ENCODE peak calls at places on chromosomes 4 and X, in eight cellular contexts. V, D, Q, B, G, X, W and T are unnamed samples.

GRCh38 chrX:78708171-78708570 is 39.3 kb upstream of the LPAR4 start:
- DNase-seq in D (peak), Q (no peak), B (no peak), W (no peak), X (peak), V (peak), G (no peak), T (no peak)

GRCh38 chr4:145619639-145619996 is 433 bp downstream of the MMAA start:
- DNase-seq in V (peak), D (peak), Q (peak), B (peak), X (no peak), W (peak), G (peak), T (peak)

GRCh38 chrX:95346854-95347253 is 1337.8 kb upstream of the DIAPH2 start:
- DNase-seq in Q (no peak), G (no peak), B (no peak), V (no peak), W (no peak), X (no peak), D (peak), T (no peak)

GRCh38 chr4:101018836-101019235 is 328.5 kb downstream of the PPP3CA start:
- DNase-seq in X (no peak), B (no peak), D (no peak), W (no peak), Q (no peak), G (no peak), V (no peak), T (no peak)

GRCh38 chr4:183657564-183657963 is 1.4 kb downstream of the RWDD4 start:
- DNase-seq in G (no peak), X (no peak), Q (no peak), W (no peak), V (no peak), B (no peak), D (peak), T (no peak)

GRCh38 chr4:97027989-97028388 is 1115.3 kb downstream of the STPG2 start:
- DNase-seq in V (no peak), G (no peak), Q (no peak), D (no peak), X (no peak), B (no peak), W (no peak), T (no peak)

GRCh38 chrX:2732076-2732475 is 19.8 kb upstream of the XG start:
- DNase-seq in X (no peak), G (no peak), W (no peak), B (no peak), D (no peak), Q (no peak), V (no peak), T (no peak)

GRCh38 chr4:57148831-57149230 is 38.6 kb upstream of the IGFBP7 start:
- DNase-seq in W (no peak), G (no peak), Q (no peak), D (peak), B (no peak), X (no peak), V (no peak), T (no peak)

GRCh38 chr4:181219783-181220416 is 1023.3 kb upstream of the TENM3 start:
- DNase-seq in V (no peak), W (no peak), X (no peak), G (no peak), B (no peak), Q (no peak), D (no peak), T (no peak)

GRCh38 chr4:107220976-107221375 is 184.9 kb upstream of the DKK2 start:
- DNase-seq in G (no peak), D (peak), W (no peak), X (no peak), V (no peak), Q (no peak), B (no peak), T (no peak)

GRCh38 chr4:155676430-155676825 is 9.8 kb downstream of the GUCY1A1 start:
- DNase-seq in G (no peak), V (no peak), B (no peak), W (no peak), X (no peak), Q (no peak), D (no peak), T (no peak)

GRCh38 chrX:130799393-130799792 is 103.6 kb downstream of the ENOX2 start:
- DNase-seq in G (no peak), W (no peak), V (no peak), D (peak), X (no peak), Q (no peak), B (no peak), T (no peak)

GRCh38 chr4:122364700-122365404 is 14.0 kb upstream of the ADAD1 start:
- DNase-seq in X (no peak), Q (no peak), W (no peak), V (peak), D (no peak), G (no peak), B (no peak), T (no peak)

DNA sequence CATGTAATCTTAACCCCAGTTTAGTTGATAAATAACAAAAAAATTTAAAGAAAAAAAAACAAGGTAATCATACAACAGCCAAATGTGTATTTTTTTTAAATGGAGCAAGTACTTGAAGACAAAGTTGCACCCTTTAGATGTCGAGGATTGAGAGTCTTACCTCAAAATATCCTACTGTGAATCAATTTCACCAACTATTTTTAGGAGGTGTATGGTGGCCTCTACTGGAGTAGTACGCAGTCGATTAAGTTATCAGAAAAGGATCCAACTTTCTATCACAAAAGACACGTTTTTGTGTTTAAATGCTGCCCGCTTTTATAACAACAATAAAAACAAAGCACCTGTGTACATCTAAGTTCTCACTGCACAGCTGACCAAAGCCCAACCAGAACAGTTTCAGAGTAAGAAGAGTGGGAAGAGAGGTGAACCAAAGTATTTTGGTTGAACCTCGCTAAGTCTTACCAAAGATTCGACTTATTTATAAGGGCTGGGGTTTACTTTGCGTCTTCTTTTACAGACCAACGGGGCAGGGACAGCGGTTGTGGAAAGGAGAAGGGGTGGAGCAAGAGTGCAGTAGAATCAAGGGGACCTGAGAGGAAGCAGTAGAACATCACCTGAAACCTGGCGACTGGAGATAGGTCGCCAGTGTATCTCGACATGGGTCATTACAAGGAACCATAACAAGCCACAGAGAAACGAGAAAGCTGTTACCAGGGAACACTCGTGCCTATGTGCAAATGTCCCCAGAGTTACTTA is 1.2 kb downstream of the RPS6KA6 start:
- DNase-seq in V (no peak), Q (no peak), W (no peak), D (peak), B (no peak), G (peak), X (no peak), T (peak)
- TF ChIP-seq CTCF in V (no peak), Q (no peak), W (no peak), D (no peak), B (no peak), G (no peak), X (no peak), T (no peak)

GRCh38 chr4:149574973-149575372 is 240.7 kb downstream of the IQCM start:
- DNase-seq in V (no peak), W (no peak), B (no peak), Q (no peak), G (peak), X (no peak), D (no peak), T (no peak)
- TF ChIP-seq CTCF in V (no peak), W (no peak), B (no peak), Q (no peak), G (no peak), X (no peak), D (no peak), T (no peak)

GRCh38 chrX:134520860-134521390 is 61.0 kb downstream of the HPRT1 start:
- DNase-seq in X (peak), D (peak), V (peak), Q (peak), W (no peak), G (peak), B (no peak), T (peak)
- TF ChIP-seq CTCF in X (peak), D (peak), V (peak), Q (peak), W (peak), G (no peak), B (peak), T (peak)

GRCh38 chr4:123396294-123397275 is at the start of gene SPRY1:
- DNase-seq in G (peak), B (peak), X (peak), W (peak), V (peak), D (peak), Q (peak), T (peak)

GRCh38 chr4:123397276-123398150 is 918 bp downstream of the SPRY1 start:
- DNase-seq in X (peak), B (peak), Q (peak), G (peak), D (peak), V (peak), W (peak), T (peak)

GRCh38 chr4:123399638-123400358 is 3.2 kb downstream of the SPRY1 start:
- DNase-seq in W (no peak), V (no peak), G (peak), Q (no peak), X (no peak), B (no peak), D (peak), T (no peak)

GRCh38 chr4:123398151-123398802 is 1.7 kb downstream of the SPRY1 start:
- DNase-seq in G (peak), W (peak), D (peak), B (peak), Q (peak), V (peak), X (peak), T (peak)

DNA sequence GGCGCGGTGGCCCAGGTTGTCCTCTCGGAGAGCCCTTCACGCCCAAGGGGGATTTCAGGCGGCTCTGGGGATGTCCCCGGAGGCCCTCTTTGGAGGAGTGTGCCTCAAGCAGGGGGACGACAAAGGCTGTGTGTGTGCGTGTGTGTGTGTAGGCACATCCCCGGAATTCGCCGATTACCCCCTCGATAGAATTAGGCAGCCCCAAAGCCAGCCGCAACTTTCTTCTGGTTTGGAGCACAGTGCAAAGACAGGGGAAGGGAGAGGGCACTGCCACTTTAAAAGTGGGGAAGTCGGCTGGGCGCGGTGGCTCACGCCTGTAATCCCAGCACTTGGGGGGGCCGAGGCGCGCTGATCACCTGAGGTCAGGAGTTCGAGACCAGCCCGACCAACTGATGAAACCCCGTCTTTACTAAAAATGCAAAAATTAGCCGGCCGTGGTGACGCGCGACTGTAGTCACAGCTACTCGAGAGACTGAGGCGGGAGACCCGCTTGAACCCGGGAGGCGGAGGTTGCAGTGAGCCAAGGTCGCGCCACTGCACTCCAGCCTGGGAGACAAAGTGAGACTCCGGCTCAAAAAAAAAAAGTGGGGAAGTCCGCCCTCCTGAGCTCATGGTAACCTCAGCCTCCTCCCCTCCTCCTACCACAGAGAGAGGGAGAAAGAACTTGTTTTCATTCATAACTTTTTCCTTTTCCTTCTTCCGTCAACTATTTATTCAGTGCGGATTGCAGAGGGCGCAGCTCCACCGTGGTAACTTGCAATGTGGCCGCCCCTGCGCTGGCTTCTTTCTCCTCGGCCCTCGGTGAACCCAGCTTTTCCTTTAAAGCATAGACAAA is 2.4 kb downstream of the SPRY1 start:
- DNase-seq in W (peak), B (peak), D (peak), G (peak), Q (peak), V (peak), X (peak), T (no peak)
- TF ChIP-seq CTCF in W (no peak), B (no peak), D (peak), G (no peak), Q (no peak), V (peak), X (no peak), T (no peak)